ENCODE peak calls at places on chromosomes 6 and 20, in five cellular contexts. V, B, U, L and K are unnamed samples.

GRCh38 chr6:114389111-114389510 is 46.3 kb upstream of the HS3ST5 start:
- DNase-seq in U (no peak), L (no peak), V (no peak), B (no peak), K (no peak)

GRCh38 chr6:125953502-125953875 is 3.1 kb upstream of the HINT3 start:
- DNase-seq in L (no peak), B (peak), V (no peak), U (peak), K (no peak)

GRCh38 chr20:555933-556332 is 12.3 kb upstream of the CSNK2A1 start:
- DNase-seq in V (no peak), B (no peak), L (no peak), U (peak), K (no peak)

GRCh38 chr20:46977909-46978588 is 83.4 kb downstream of the EYA2 start:
- DNase-seq in U (no peak), L (no peak), V (no peak), B (no peak), K (no peak)

GRCh38 chr6:157732007-157732406 is 91.0 kb upstream of the SNX9 start:
- DNase-seq in U (no peak), L (no peak), V (peak), B (no peak), K (no peak)

GRCh38 chr6:5054427-5054873 is 30.7 kb upstream of the PPP1R3G start:
- DNase-seq in V (no peak), L (no peak), B (no peak), U (no peak), K (no peak)

GRCh38 chr6:89970609-89971337 is 76.5 kb downstream of the GJA10 start:
- DNase-seq in U (no peak), B (no peak), L (peak), V (no peak), K (no peak)

GRCh38 chr6:33454009-33454946 is at the start of gene ZBTB9:
- DNase-seq in B (peak), L (peak), V (peak), U (peak), K (peak)

GRCh38 chr20:59148713-59149493 is 14.7 kb upstream of the ZNF831 start:
- DNase-seq in U (no peak), V (no peak), B (peak), L (no peak), K (peak)

GRCh38 chr6:159821111-159821510 is 21.0 kb downstream of the PNLDC1 start:
- DNase-seq in U (no peak), B (no peak), V (no peak), L (no peak), K (no peak)

GRCh38 chr6:20126789-20127653 is 85.2 kb downstream of the MBOAT1 start:
- DNase-seq in B (peak), L (peak), U (peak), V (peak), K (peak)

DNA sequence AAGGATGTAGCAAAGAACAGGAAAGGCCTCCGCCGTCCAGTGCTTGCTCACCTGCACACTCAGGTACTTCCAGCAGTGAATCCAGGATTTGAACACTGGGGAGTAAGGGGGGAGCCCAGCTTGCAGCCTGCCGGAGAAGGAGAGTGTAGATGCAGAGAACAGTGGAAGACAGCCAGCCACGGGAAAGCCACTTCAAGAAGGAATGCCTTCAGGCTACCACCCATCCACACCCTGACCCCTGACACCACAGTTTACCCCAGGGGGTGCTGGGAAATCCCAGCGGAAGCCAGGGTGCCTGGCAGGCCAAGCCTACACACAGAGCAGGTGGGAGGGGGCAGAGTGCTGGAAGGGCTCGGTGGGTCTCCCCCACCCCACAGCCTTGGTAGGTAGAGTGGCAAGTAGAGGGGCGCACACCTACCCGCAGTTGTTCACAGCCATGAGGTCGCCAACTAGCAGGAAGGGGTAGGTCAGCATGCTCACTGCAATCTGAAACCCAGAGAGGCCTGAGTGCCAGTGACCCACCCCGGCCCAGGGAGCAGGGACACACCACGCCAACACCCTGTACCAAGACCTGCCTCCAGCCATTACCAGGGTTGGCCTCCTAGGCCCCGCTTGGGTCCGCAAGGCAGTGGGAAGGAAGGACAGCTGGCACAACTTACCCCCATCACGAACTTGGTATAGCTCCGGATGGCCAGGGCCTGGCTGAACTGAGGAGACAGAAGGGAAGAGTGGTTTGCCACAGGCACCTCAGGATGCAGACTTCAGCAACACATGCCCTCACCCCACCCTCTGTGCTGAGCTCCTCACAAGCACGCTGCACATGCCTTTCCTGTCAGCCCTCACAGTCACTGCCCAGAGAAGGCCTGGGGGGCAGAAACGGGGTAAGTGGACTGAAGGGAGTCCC is 15.7 kb downstream of the PI16 start:
- DNase-seq in U (no peak), B (no peak), V (no peak), L (no peak), K (no peak)
- H3K27ac ChIP-seq in U (no peak), B (no peak), V (peak), L (no peak), K (no peak)

GRCh38 chr20:17568972-17569471 is 853 bp upstream of the DSTN start:
- DNase-seq in U (peak), V (peak), B (peak), L (peak), K (no peak)
- H3K4me3 ChIP-seq in U (peak), V (peak), B (peak), L (peak), K (no peak)

GRCh38 chr20:22403860-22404608 is 180.3 kb downstream of the FOXA2 start:
- DNase-seq in V (no peak), L (peak), B (no peak), U (no peak), K (no peak)
- H3K27ac ChIP-seq in V (peak), L (no peak), B (no peak), U (peak), K (no peak)

DNA sequence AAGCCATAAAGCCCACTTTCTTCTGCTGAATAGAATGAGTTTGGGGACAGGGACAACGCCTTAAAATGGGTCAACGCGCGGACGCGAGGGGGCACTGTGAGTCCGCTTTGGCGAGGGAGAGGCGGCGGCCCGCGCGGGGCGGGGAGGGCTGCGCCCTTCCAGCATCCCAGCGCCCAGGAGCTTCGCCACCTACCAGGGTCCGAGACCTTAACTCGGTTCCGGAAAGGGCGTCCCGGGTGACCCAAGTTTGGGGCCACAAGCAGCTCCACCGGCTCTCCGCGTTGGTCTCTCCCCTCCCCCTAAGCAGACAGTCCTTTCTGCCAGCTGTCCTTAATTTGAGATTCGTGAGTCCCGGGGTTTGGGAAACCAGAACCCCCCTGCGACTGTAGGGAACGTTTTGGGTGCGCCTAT is 1.8 kb upstream of the SAMD5 start:
- DNase-seq in B (peak), V (peak), U (peak), L (peak), K (no peak)
- H3K4me3 ChIP-seq in B (no peak), V (peak), U (no peak), L (peak), K (no peak)

GRCh38 chr6:16146028-16146427 is 17.1 kb downstream of the MYLIP start:
- DNase-seq in U (no peak), V (no peak), B (no peak), L (no peak), K (no peak)
- H3K27ac ChIP-seq in U (no peak), V (no peak), B (no peak), L (no peak), K (no peak)